ENCODE peak calls at places on chromosomes 3 and 15, in eight cellular contexts. One of them, this sample, is unnamed.

GRCh38 chr3:194505791-194506415 is 19.1 kb upstream of the ATP13A3 start:
- DNase-seq in transverse colon: no peak
- DNase-seq in suprapubic skin: no peak
- DNase-seq in heart left ventricle: no peak
- DNase-seq in breast epithelium: no peak
- DNase-seq in GM12878: no peak
- DNase-seq in A549: no peak
- DNase-seq in H1: no peak
- DNase-seq in this sample: no peak

GRCh38 chr3:72960812-72961518 is 35.6 kb upstream of the PPP4R2 start:
- DNase-seq in GM12878: no peak
- DNase-seq in suprapubic skin: no peak
- DNase-seq in heart left ventricle: peak
- DNase-seq in H1: no peak
- DNase-seq in transverse colon: peak
- DNase-seq in breast epithelium: no peak
- DNase-seq in A549: no peak
- DNase-seq in this sample: peak

GRCh38 chr3:30680789-30681188 is 74.4 kb downstream of the TGFBR2 start:
- DNase-seq in heart left ventricle: peak
- DNase-seq in breast epithelium: no peak
- DNase-seq in GM12878: no peak
- DNase-seq in suprapubic skin: no peak
- DNase-seq in A549: no peak
- DNase-seq in H1: no peak
- DNase-seq in transverse colon: no peak
- DNase-seq in this sample: no peak

GRCh38 chr15:48522911-48523310 is 122.6 kb downstream of the FBN1 start:
- DNase-seq in transverse colon: no peak
- DNase-seq in heart left ventricle: no peak
- DNase-seq in H1: no peak
- DNase-seq in breast epithelium: no peak
- DNase-seq in A549: no peak
- DNase-seq in GM12878: no peak
- DNase-seq in suprapubic skin: no peak
- DNase-seq in this sample: no peak

GRCh38 chr3:70383360-70383831 is 71.0 kb upstream of the MDFIC2 start:
- DNase-seq in breast epithelium: no peak
- DNase-seq in suprapubic skin: no peak
- DNase-seq in H1: no peak
- DNase-seq in GM12878: peak
- DNase-seq in transverse colon: no peak
- DNase-seq in A549: no peak
- DNase-seq in heart left ventricle: no peak
- DNase-seq in this sample: no peak

GRCh38 chr3:38645601-38646000 is 3.9 kb downstream of the SCN5A start:
- DNase-seq in breast epithelium: no peak
- DNase-seq in A549: no peak
- DNase-seq in H1: no peak
- DNase-seq in transverse colon: no peak
- DNase-seq in GM12878: no peak
- DNase-seq in heart left ventricle: peak
- DNase-seq in suprapubic skin: no peak
- DNase-seq in this sample: no peak

GRCh38 chr3:195160257-195160898 is 110.6 kb downstream of the XXYLT1 start:
- DNase-seq in heart left ventricle: no peak
- DNase-seq in suprapubic skin: no peak
- DNase-seq in GM12878: no peak
- DNase-seq in transverse colon: no peak
- DNase-seq in H1: no peak
- DNase-seq in A549: no peak
- DNase-seq in breast epithelium: no peak
- DNase-seq in this sample: no peak

GRCh38 chr3:124586126-124587052 is 143.9 kb upstream of the UMPS start:
- DNase-seq in transverse colon: no peak
- DNase-seq in suprapubic skin: no peak
- DNase-seq in H1: no peak
- DNase-seq in A549: no peak
- DNase-seq in heart left ventricle: peak
- DNase-seq in GM12878: no peak
- DNase-seq in breast epithelium: no peak
- DNase-seq in this sample: no peak

GRCh38 chr15:77645602-77646001 is 12.9 kb upstream of the LINGO1 start:
- DNase-seq in suprapubic skin: no peak
- DNase-seq in heart left ventricle: no peak
- DNase-seq in H1: no peak
- DNase-seq in GM12878: no peak
- DNase-seq in A549: no peak
- DNase-seq in transverse colon: no peak
- DNase-seq in breast epithelium: no peak
- DNase-seq in this sample: no peak

GRCh38 chr3:38203690-38204089 is 38.4 kb downstream of the OXSR1 start:
- DNase-seq in heart left ventricle: no peak
- DNase-seq in H1: no peak
- DNase-seq in GM12878: no peak
- DNase-seq in breast epithelium: no peak
- DNase-seq in transverse colon: no peak
- DNase-seq in A549: no peak
- DNase-seq in suprapubic skin: no peak
- DNase-seq in this sample: no peak

GRCh38 chr3:127770671-127771370 is 51.5 kb downstream of the MGLL start:
- DNase-seq in suprapubic skin: no peak
- DNase-seq in transverse colon: no peak
- DNase-seq in H1: no peak
- DNase-seq in A549: no peak
- DNase-seq in breast epithelium: no peak
- DNase-seq in GM12878: no peak
- DNase-seq in heart left ventricle: no peak
- DNase-seq in this sample: no peak

GRCh38 chr3:119318871-119319270 is 24.7 kb downstream of the ARHGAP31 start:
- DNase-seq in breast epithelium: no peak
- DNase-seq in GM12878: no peak
- DNase-seq in H1: no peak
- DNase-seq in suprapubic skin: no peak
- DNase-seq in transverse colon: no peak
- DNase-seq in heart left ventricle: no peak
- DNase-seq in A549: no peak
- DNase-seq in this sample: no peak

GRCh38 chr15:100098705-100099104 is 243.1 kb downstream of the ADAMTS17 start:
- DNase-seq in transverse colon: no peak
- DNase-seq in A549: no peak
- DNase-seq in breast epithelium: no peak
- DNase-seq in GM12878: no peak
- DNase-seq in H1: no peak
- DNase-seq in suprapubic skin: no peak
- DNase-seq in heart left ventricle: no peak
- DNase-seq in this sample: no peak

GRCh38 chr3:30286811-30287210 is 319.6 kb upstream of the TGFBR2 start:
- DNase-seq in A549: no peak
- DNase-seq in GM12878: no peak
- DNase-seq in H1: no peak
- DNase-seq in transverse colon: no peak
- DNase-seq in heart left ventricle: no peak
- DNase-seq in breast epithelium: no peak
- DNase-seq in suprapubic skin: no peak
- DNase-seq in this sample: no peak

GRCh38 chr3:163033652-163034051 is 1537.0 kb downstream of the OTOL1 start:
- DNase-seq in suprapubic skin: no peak
- DNase-seq in A549: no peak
- DNase-seq in heart left ventricle: no peak
- DNase-seq in breast epithelium: no peak
- DNase-seq in transverse colon: no peak
- DNase-seq in GM12878: no peak
- DNase-seq in H1: no peak
- DNase-seq in this sample: no peak

GRCh38 chr3:151421956-151422355 is 37.4 kb upstream of the P2RY12 start:
- DNase-seq in heart left ventricle: no peak
- DNase-seq in GM12878: no peak
- DNase-seq in transverse colon: no peak
- DNase-seq in A549: no peak
- DNase-seq in suprapubic skin: no peak
- DNase-seq in H1: no peak
- DNase-seq in breast epithelium: no peak
- DNase-seq in this sample: no peak

GRCh38 chr3:73225161-73225861 is 163.9 kb downstream of the EBLN2 start:
- DNase-seq in breast epithelium: no peak
- DNase-seq in transverse colon: no peak
- DNase-seq in A549: no peak
- DNase-seq in heart left ventricle: no peak
- DNase-seq in suprapubic skin: no peak
- DNase-seq in H1: no peak
- DNase-seq in GM12878: no peak
- DNase-seq in this sample: no peak

GRCh38 chr3:17742092-17742836 is at the start of gene TBC1D5:
- DNase-seq in A549: peak
- DNase-seq in GM12878: peak
- DNase-seq in breast epithelium: peak
- DNase-seq in H1: peak
- DNase-seq in suprapubic skin: peak
- DNase-seq in transverse colon: peak
- DNase-seq in heart left ventricle: peak
- DNase-seq in this sample: peak
- TF ChIP-seq POLR2A in A549: peak
- TF ChIP-seq POLR2A in GM12878: peak
- TF ChIP-seq POLR2A in breast epithelium: peak
- TF ChIP-seq POLR2A in H1: peak
- TF ChIP-seq POLR2A in suprapubic skin: peak
- TF ChIP-seq POLR2A in transverse colon: peak
- TF ChIP-seq POLR2A in heart left ventricle: no peak
- TF ChIP-seq POLR2A in this sample: peak

GRCh38 chr15:94887406-94887805 is 656.0 kb downstream of the MCTP2 start:
- DNase-seq in heart left ventricle: no peak
- DNase-seq in GM12878: no peak
- DNase-seq in suprapubic skin: no peak
- DNase-seq in transverse colon: no peak
- DNase-seq in breast epithelium: no peak
- DNase-seq in A549: no peak
- DNase-seq in H1: no peak
- DNase-seq in this sample: no peak

GRCh38 chr15:94877833-94878232 is 646.5 kb downstream of the MCTP2 start:
- DNase-seq in transverse colon: no peak
- DNase-seq in breast epithelium: no peak
- DNase-seq in A549: no peak
- DNase-seq in H1: no peak
- DNase-seq in heart left ventricle: no peak
- DNase-seq in GM12878: no peak
- DNase-seq in suprapubic skin: no peak
- DNase-seq in this sample: no peak

DNA sequence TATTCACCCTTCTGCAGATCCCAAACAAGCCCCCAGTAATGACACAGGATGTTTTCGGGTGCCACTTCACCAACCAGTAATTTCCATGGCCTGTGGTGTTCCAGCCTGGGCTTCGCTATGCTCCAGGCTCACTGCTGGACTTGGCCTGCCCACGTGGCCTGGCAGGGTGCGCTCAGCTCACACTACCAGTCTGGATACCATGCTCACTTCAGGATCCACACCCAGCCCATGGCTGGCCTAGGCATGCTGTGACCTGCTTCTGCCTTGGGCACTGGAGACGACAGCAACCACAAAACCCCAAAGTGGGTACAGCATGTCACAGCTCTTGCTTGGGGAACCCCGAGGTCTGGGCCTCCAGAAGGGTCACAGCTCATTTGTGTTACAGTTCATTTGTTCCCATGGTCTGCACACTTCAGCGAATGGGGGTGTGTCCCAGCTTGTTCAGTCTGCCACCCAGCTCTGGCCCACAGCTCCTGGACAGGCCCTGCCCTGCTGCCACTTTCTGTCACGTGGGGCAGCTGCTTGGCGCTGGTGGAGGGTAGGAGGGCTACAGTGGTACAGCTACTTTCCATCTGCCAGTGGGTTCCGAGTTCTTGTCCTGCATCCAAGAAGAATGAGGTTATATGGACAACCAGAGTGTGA is 650.8 kb downstream of the MCTP2 start:
- DNase-seq in A549: no peak
- DNase-seq in H1: no peak
- DNase-seq in transverse colon: no peak
- DNase-seq in heart left ventricle: no peak
- DNase-seq in GM12878: no peak
- DNase-seq in suprapubic skin: no peak
- DNase-seq in breast epithelium: no peak
- DNase-seq in this sample: no peak
- TF ChIP-seq CTCF in A549: no peak
- TF ChIP-seq CTCF in H1: no peak
- TF ChIP-seq CTCF in transverse colon: no peak
- TF ChIP-seq CTCF in heart left ventricle: no peak
- TF ChIP-seq CTCF in GM12878: no peak
- TF ChIP-seq CTCF in suprapubic skin: no peak
- TF ChIP-seq CTCF in breast epithelium: no peak
- TF ChIP-seq CTCF in this sample: no peak

GRCh38 chr3:123201557-123202427 is at the start of gene SEC22A:
- DNase-seq in transverse colon: peak
- DNase-seq in H1: peak
- DNase-seq in GM12878: peak
- DNase-seq in breast epithelium: peak
- DNase-seq in suprapubic skin: peak
- DNase-seq in heart left ventricle: peak
- DNase-seq in A549: peak
- DNase-seq in this sample: peak
- TF ChIP-seq POLR2A in transverse colon: peak
- TF ChIP-seq POLR2A in H1: peak
- TF ChIP-seq POLR2A in GM12878: peak
- TF ChIP-seq POLR2A in breast epithelium: peak
- TF ChIP-seq POLR2A in suprapubic skin: peak
- TF ChIP-seq POLR2A in heart left ventricle: no peak
- TF ChIP-seq POLR2A in A549: peak
- TF ChIP-seq POLR2A in this sample: no peak

DNA sequence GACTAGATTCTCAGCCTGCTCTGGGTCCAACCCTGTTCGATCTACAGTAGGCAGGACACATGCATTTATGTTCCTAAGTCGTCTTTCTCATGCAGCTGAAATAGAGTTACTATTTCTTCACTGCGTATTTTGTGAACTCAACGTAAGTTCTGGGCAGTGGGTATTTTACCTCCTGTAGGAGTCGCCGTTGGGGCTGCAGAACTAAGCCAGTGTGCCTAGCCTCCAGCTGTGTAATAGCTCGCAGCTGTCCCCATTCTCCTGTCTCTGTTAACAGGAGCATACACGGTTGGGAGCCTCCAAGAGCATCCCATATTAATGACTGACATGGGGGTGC is 58.4 kb upstream of the HRH1 start:
- DNase-seq in transverse colon: no peak
- DNase-seq in suprapubic skin: no peak
- DNase-seq in heart left ventricle: no peak
- DNase-seq in breast epithelium: no peak
- DNase-seq in A549: peak
- DNase-seq in GM12878: no peak
- DNase-seq in H1: no peak
- DNase-seq in this sample: no peak
- TF ChIP-seq CTCF in transverse colon: no peak
- TF ChIP-seq CTCF in suprapubic skin: no peak
- TF ChIP-seq CTCF in heart left ventricle: no peak
- TF ChIP-seq CTCF in breast epithelium: no peak
- TF ChIP-seq CTCF in A549: peak
- TF ChIP-seq CTCF in GM12878: no peak
- TF ChIP-seq CTCF in H1: peak
- TF ChIP-seq CTCF in this sample: no peak